ENCODE peak calls at places on chromosomes 5 and 9, in four cellular contexts. X is skeletal muscle cell, F is LoVo, J is HEK293T. Q is an unnamed sample.

GRCh38 chr5:160001457-160001856 is 7.5 kb upstream of the TTC1 start:
- DNase-seq in J (no peak), F (no peak), X (no peak), Q (no peak)

GRCh38 chr9:99118782-99119466 is 14.0 kb downstream of the TGFBR1 start:
- DNase-seq in F (no peak), J (no peak), X (no peak), Q (no peak)

GRCh38 chr9:114117996-114118830 is 19.1 kb upstream of the KIF12 start:
- DNase-seq in J (no peak), X (no peak), F (no peak), Q (no peak)

GRCh38 chr9:78695521-78695920 is 398.6 kb downstream of the PSAT1 start:
- DNase-seq in F (peak), X (no peak), J (no peak), Q (no peak)

GRCh38 chr5:39674209-39675082 is 249.7 kb upstream of the DAB2 start:
- DNase-seq in F (no peak), J (no peak), X (no peak), Q (no peak)

GRCh38 chr5:34728236-34728635 is 72.1 kb downstream of the RAI14 start:
- DNase-seq in F (no peak), X (no peak), J (no peak), Q (no peak)

GRCh38 chr5:109485030-109485429 is 75.3 kb upstream of the PJA2 start:
- DNase-seq in F (peak), J (peak), X (no peak), Q (no peak)

GRCh38 chr5:171464829-171465228 is 45.4 kb downstream of the FGF18 start:
- DNase-seq in X (no peak), F (no peak), J (no peak), Q (no peak)

GRCh38 chr9:2026181-2026580 is 11.0 kb downstream of the SMARCA2 start:
- DNase-seq in F (no peak), J (no peak), X (no peak), Q (no peak)

GRCh38 chr9:108787664-108788048 is 68.1 kb downstream of the ACTL7B start:
- DNase-seq in X (no peak), F (no peak), J (no peak), Q (no peak)

GRCh38 chr5:151126199-151126645 is 31.4 kb downstream of the ANXA6 start:
- DNase-seq in J (peak), X (no peak), F (peak), Q (no peak)

GRCh38 chr9:134205636-134206316 is 41.4 kb upstream of the RNU6ATAC start:
- DNase-seq in X (peak), F (no peak), J (no peak), Q (no peak)

GRCh38 chr9:93143830-93144530 is 9.9 kb upstream of the NINJ1 start:
- DNase-seq in J (no peak), F (no peak), X (no peak), Q (no peak)

GRCh38 chr5:64333891-64334290 is 168.2 kb downstream of the RNF180 start:
- DNase-seq in J (no peak), X (no peak), F (no peak), Q (peak)

GRCh38 chr9:3125602-3126392 is 281.9 kb upstream of the PUM3 start:
- DNase-seq in X (no peak), F (no peak), J (no peak), Q (no peak)

GRCh38 chr5:13946111-13946510 is 1.6 kb upstream of the DNAH5 start:
- DNase-seq in J (no peak), F (no peak), X (no peak), Q (no peak)

GRCh38 chr9:134062461-134063087 is 5.3 kb downstream of the BRD3 start:
- DNase-seq in J (no peak), F (no peak), X (no peak), Q (no peak)

GRCh38 chr9:36720043-36720442 is 147.3 kb downstream of the MELK start:
- DNase-seq in F (no peak), X (no peak), J (no peak), Q (no peak)

GRCh38 chr9:130320697-130321080 is 55.1 kb downstream of the HMCN2 start:
- DNase-seq in F (no peak), J (no peak), X (no peak), Q (no peak)

GRCh38 chr5:144333336-144333920 is 162.8 kb downstream of the KCTD16 start:
- DNase-seq in F (no peak), J (no peak), X (no peak), Q (no peak)

GRCh38 chr5:59598547-59598874 is 295.0 kb downstream of the PDE4D start:
- DNase-seq in X (no peak), J (no peak), F (peak), Q (no peak)

GRCh38 chr9:33416996-33417395 is 14.6 kb upstream of the AQP7 start:
- DNase-seq in J (peak), F (no peak), X (no peak), Q (no peak)

GRCh38 chr5:390571-391491 is 52.1 kb upstream of the EXOC3 start:
- DNase-seq in X (no peak), F (no peak), J (no peak), Q (no peak)

GRCh38 chr9:33924978-33925797 is 108.2 kb downstream of the UBE2R2 start:
- DNase-seq in F (no peak), X (no peak), J (peak), Q (peak)

GRCh38 chr9:80968611-80969010 is 720.7 kb downstream of the TLE1 start:
- DNase-seq in J (no peak), F (no peak), X (peak), Q (peak)